ENCODE peak calls at places on chromosomes 12 and 14, in six cellular contexts. J is lower leg skin, G is Calu3, X is H9, V is suprapubic skin, S is GM13976. U is an unnamed sample.

GRCh38 chr14:103819503-103820307 is 27.7 kb downstream of the PPP1R13B start:
- DNase-seq in J (no peak), G (peak), X (peak), V (no peak), S (peak), U (no peak)

GRCh38 chr12:12985817-12986408 is 14.2 kb downstream of the HEBP1 start:
- DNase-seq in J (no peak), G (peak), X (peak), V (no peak), S (no peak), U (no peak)

GRCh38 chr12:41967668-41968649 is 176.7 kb downstream of the GXYLT1 start:
- DNase-seq in J (no peak), G (peak), X (peak), V (no peak), S (no peak), U (peak)

GRCh38 chr12:11658796-11659195 is 9.3 kb downstream of the ETV6 start:
- DNase-seq in J (no peak), G (no peak), X (no peak), V (no peak), S (no peak), U (no peak)

GRCh38 chr12:12032260-12032761 is 38.4 kb upstream of the BCL2L14 start:
- DNase-seq in J (no peak), G (no peak), X (no peak), V (no peak), S (peak), U (no peak)

GRCh38 chr14:24366664-24367505 is 1.1 kb upstream of the NFATC4 start:
- DNase-seq in J (peak), G (peak), X (peak), V (peak), S (peak), U (peak)

GRCh38 chr12:24012528-24012927 is 63.1 kb upstream of the SOX5 start:
- DNase-seq in J (no peak), G (no peak), X (no peak), V (no peak), S (no peak), U (no peak)

GRCh38 chr12:4991373-4991772 is 52.3 kb upstream of the KCNA5 start:
- DNase-seq in J (no peak), G (no peak), X (no peak), V (no peak), S (no peak), U (no peak)

GRCh38 chr14:50354527-50354926 is 42.2 kb downstream of the CDKL1 start:
- DNase-seq in J (no peak), G (no peak), X (no peak), V (no peak), S (no peak), U (no peak)

GRCh38 chr12:22230280-22230794 is 104.2 kb downstream of the ST8SIA1 start:
- DNase-seq in J (no peak), G (no peak), X (no peak), V (no peak), S (no peak), U (no peak)

GRCh38 chr14:87916103-87916885 is 76.7 kb downstream of the GALC start:
- DNase-seq in J (no peak), G (no peak), X (peak), V (no peak), S (no peak), U (no peak)

GRCh38 chr12:115691123-115691522 is 586.4 kb downstream of the MED13L start:
- DNase-seq in J (no peak), G (no peak), X (no peak), V (no peak), S (no peak), U (no peak)

GRCh38 chr14:96582641-96582980 is 80.4 kb downstream of the PAPOLA start:
- DNase-seq in J (peak), G (no peak), X (peak), V (peak), S (peak), U (no peak)

GRCh38 chr12:62817556-62818271 is 117.2 kb downstream of the PPM1H start:
- DNase-seq in J (no peak), G (no peak), X (no peak), V (no peak), S (no peak), U (no peak)

GRCh38 chr12:3132636-3133409 is 55.6 kb downstream of the TSPAN9 start:
- DNase-seq in J (no peak), G (no peak), X (peak), V (no peak), S (no peak), U (no peak)

GRCh38 chr14:69712217-69712565 is 54.8 kb upstream of the SRSF5 start:
- DNase-seq in J (no peak), G (no peak), X (no peak), V (no peak), S (no peak), U (no peak)

GRCh38 chr14:68669644-68670343 is 123.1 kb downstream of the ZFP36L1 start:
- DNase-seq in J (peak), G (no peak), X (no peak), V (peak), S (no peak), U (peak)

GRCh38 chr12:10366875-10367274 is 23.0 kb downstream of the KLRK1 start:
- DNase-seq in J (no peak), G (no peak), X (no peak), V (no peak), S (no peak), U (no peak)

GRCh38 chr14:63249112-63249511 is 44.9 kb downstream of the RHOJ start:
- DNase-seq in J (no peak), G (no peak), X (no peak), V (no peak), S (no peak), U (no peak)

GRCh38 chr14:56216631-56217379 is 98.6 kb downstream of the PELI2 start:
- DNase-seq in J (peak), G (no peak), X (no peak), V (no peak), S (no peak), U (peak)

GRCh38 chr12:120944645-120945217 is 33.6 kb upstream of the HNF1A start:
- DNase-seq in J (no peak), G (peak), X (peak), V (no peak), S (peak), U (peak)

GRCh38 chr14:45902241-45902640 is 649.2 kb upstream of the MIS18BP1 start:
- DNase-seq in J (no peak), G (no peak), X (no peak), V (no peak), S (no peak), U (no peak)

GRCh38 chr14:57085801-57086200 is 182.9 kb downstream of the EXOC5 start:
- DNase-seq in J (no peak), G (no peak), X (no peak), V (no peak), S (no peak), U (no peak)

GRCh38 chr14:55789442-55789841 is 209.4 kb downstream of the KTN1 start:
- DNase-seq in J (no peak), G (no peak), X (no peak), V (no peak), S (no peak), U (no peak)

GRCh38 chr12:16076553-16076952 is 165.4 kb downstream of the DERA start:
- DNase-seq in J (no peak), G (peak), X (peak), V (no peak), S (peak), U (no peak)

GRCh38 chr14:49052516-49052915 is 533.7 kb downstream of the RPS29 start:
- DNase-seq in J (no peak), G (no peak), X (no peak), V (no peak), S (no peak), U (no peak)

GRCh38 chr12:34219046-34219770 is 196.9 kb downstream of the ALG10 start:
- DNase-seq in J (peak), G (no peak), X (no peak), V (no peak), S (no peak), U (no peak)

GRCh38 chr14:105501504-105502291 is 10.7 kb downstream of the TEDC1 start:
- DNase-seq in J (peak), G (no peak), X (no peak), V (no peak), S (no peak), U (no peak)

GRCh38 chr12:93537769-93538168 is 34.7 kb upstream of the SOCS2 start:
- DNase-seq in J (no peak), G (no peak), X (no peak), V (no peak), S (no peak), U (no peak)
- TF ChIP-seq CTCF in J (no peak), G (no peak), X (peak), V (no peak), S (no peak), U (no peak)

DNA sequence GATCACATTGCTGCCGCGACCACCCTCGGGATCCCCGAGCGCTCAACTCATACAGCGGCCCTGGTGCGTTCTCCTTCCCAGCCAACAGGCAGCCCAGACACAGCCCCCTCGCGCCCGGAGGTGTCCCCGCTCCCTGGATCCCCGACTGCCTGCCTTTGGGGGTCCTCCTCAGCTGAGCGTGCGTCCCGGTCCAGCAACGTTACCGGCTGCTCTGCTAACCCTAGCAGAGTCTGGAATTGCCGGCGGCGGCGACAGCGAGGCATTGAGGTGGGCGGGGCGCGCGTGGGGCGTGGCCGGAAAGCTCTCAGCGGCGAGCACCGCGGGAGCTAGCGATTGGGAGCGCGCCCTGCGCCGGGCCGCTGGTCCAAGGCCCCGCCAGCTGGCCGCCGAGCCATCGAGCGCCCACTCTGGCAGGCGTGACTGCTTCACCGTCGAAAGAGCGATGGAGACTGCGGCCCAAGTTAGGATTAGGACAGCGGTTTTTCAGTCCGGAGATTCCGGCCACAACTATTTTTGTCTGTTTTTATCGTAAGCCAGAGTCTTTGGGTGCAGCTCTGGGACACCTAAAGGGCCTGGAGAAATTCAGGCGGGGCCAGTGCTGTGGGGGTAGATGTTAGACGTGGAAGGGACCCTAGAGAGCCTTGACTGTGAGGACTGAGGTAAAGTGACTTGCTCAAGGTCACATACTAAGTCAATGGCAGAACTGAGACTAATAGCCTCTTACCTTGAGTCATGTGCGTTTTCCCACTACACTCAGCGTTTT is at the start of gene HEATR5A:
- DNase-seq in J (peak), G (peak), X (peak), V (peak), S (peak), U (peak)
- TF ChIP-seq CTCF in J (no peak), G (no peak), X (peak), V (peak), S (peak), U (no peak)

GRCh38 chr12:25960926-25961325 is 2.4 kb downstream of the RASSF8 start:
- DNase-seq in J (no peak), G (no peak), X (no peak), V (no peak), S (no peak), U (no peak)

GRCh38 chr12:25959069-25959961 is 833 bp downstream of the RASSF8 start:
- DNase-seq in J (peak), G (peak), X (peak), V (no peak), S (no peak), U (peak)

GRCh38 chr12:25957898-25958253 is 606 bp upstream of the RASSF8 start:
- DNase-seq in J (no peak), G (no peak), X (no peak), V (no peak), S (no peak), U (no peak)

GRCh38 chr12:25958254-25959068 is at the start of gene RASSF8:
- DNase-seq in J (peak), G (peak), X (peak), V (no peak), S (peak), U (no peak)

GRCh38 chr12:25960176-25960575 is 1.7 kb downstream of the RASSF8 start:
- DNase-seq in J (no peak), G (peak), X (no peak), V (no peak), S (no peak), U (no peak)
- TF ChIP-seq CTCF in J (no peak), G (no peak), X (peak), V (no peak), S (no peak), U (no peak)

GRCh38 chr14:94582851-94583250 is 1.6 kb downstream of the SERPINA5 start:
- DNase-seq in J (no peak), G (no peak), X (no peak), V (no peak), S (no peak), U (no peak)

GRCh38 chr14:94581127-94581999 is at the start of gene SERPINA5:
- DNase-seq in J (peak), G (peak), X (peak), V (no peak), S (no peak), U (no peak)

GRCh38 chr14:94582199-94582750 is 1.0 kb downstream of the SERPINA5 start:
- DNase-seq in J (peak), G (no peak), X (no peak), V (no peak), S (no peak), U (no peak)

GRCh38 chr14:94584591-94585280 is 3.5 kb downstream of the SERPINA5 start:
- DNase-seq in J (peak), G (no peak), X (no peak), V (no peak), S (no peak), U (no peak)

DNA sequence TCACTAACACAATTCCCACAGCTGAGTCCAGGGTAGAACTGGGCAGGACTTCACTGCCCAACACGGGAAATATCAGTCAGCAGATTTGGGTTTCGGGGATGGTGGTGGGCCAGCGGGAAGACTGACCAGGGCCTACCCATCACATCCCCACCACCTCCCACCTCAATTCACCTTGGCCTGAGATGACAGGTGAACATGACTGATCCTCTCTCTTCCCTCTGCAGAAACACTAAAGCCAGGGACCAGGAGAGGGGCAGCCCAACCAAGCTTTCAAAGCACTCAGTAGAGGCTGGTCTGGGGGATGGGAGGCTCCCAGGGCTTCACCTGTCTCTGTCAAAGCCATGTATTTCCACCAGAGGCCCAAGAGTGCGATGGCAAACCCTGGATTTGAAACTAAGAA is 2.3 kb downstream of the SERPINA5 start:
- DNase-seq in J (peak), G (no peak), X (no peak), V (no peak), S (no peak), U (no peak)
- TF ChIP-seq CTCF in J (no peak), G (no peak), X (no peak), V (no peak), S (no peak), U (no peak)